ENCODE peak calls at places on chromosome 4, in four cellular contexts. H, T, K and Q are unnamed samples.

GRCh38 chr4:189090174-189090814 is 850.4 kb upstream of the FRG1 start:
- DNase-seq in H (peak), T (no peak), K (no peak), Q (no peak)

GRCh38 chr4:102247041-102247440 is 98.2 kb downstream of the SLC39A8 start:
- DNase-seq in H (peak), T (no peak), K (no peak), Q (no peak)

GRCh38 chr4:3729188-3729884 is 36.8 kb upstream of the ADRA2C start:
- DNase-seq in H (peak), T (no peak), K (no peak), Q (no peak)

GRCh38 chr4:183348706-183349659 is 26.8 kb upstream of the CLDN24 start:
- DNase-seq in H (peak), T (no peak), K (peak), Q (no peak)

GRCh38 chr4:1234811-1235292 is 14.1 kb downstream of the CTBP1 start:
- DNase-seq in H (no peak), T (no peak), K (no peak), Q (peak)

GRCh38 chr4:87117051-87117729 is 103.2 kb downstream of the KLHL8 start:
- DNase-seq in H (no peak), T (no peak), K (no peak), Q (no peak)

GRCh38 chr4:185914583-185915199 is 102.7 kb upstream of the SORBS2 start:
- DNase-seq in H (peak), T (no peak), K (no peak), Q (no peak)

GRCh38 chr4:7393491-7394183 is 41.1 kb downstream of the PSAPL1 start:
- DNase-seq in H (no peak), T (no peak), K (no peak), Q (no peak)

GRCh38 chr4:7391637-7392437 is 42.9 kb downstream of the PSAPL1 start:
- DNase-seq in H (no peak), T (no peak), K (no peak), Q (no peak)

GRCh38 chr4:85677286-85677685 is 202.3 kb downstream of the ARHGAP24 start:
- DNase-seq in H (no peak), T (no peak), K (no peak), Q (no peak)

GRCh38 chr4:105714071-105714521 is 5.5 kb downstream of the GSTCD start:
- DNase-seq in H (no peak), T (no peak), K (no peak), Q (no peak)

GRCh38 chr4:78162821-78163220 is 105.7 kb downstream of the FRAS1 start:
- DNase-seq in H (no peak), T (no peak), K (no peak), Q (no peak)

GRCh38 chr4:1981251-1982055 is 27.3 kb downstream of the NELFA start:
- DNase-seq in H (peak), T (no peak), K (no peak), Q (no peak)

GRCh38 chr4:152780267-152780811 is 585 bp downstream of the ARFIP1 start:
- DNase-seq in H (peak), T (no peak), K (no peak), Q (no peak)

GRCh38 chr4:113327513-113327912 is 278.1 kb downstream of the ANK2 start:
- DNase-seq in H (no peak), T (no peak), K (no peak), Q (no peak)

GRCh38 chr4:184833046-184833838 is 7.5 kb upstream of the ACSL1 start:
- DNase-seq in H (no peak), T (no peak), K (no peak), Q (no peak)

GRCh38 chr4:124019749-124020549 is 623.4 kb downstream of the SPRY1 start:
- DNase-seq in H (no peak), T (no peak), K (no peak), Q (no peak)

GRCh38 chr4:110869114-110869513 is 246.2 kb upstream of the PITX2 start:
- DNase-seq in H (peak), T (no peak), K (no peak), Q (no peak)

GRCh38 chr4:124713213-124713592 is 671 bp upstream of the ANKRD50 start:
- DNase-seq in H (peak), T (peak), K (no peak), Q (peak)

GRCh38 chr4:168688584-168688983 is 191.7 kb downstream of the PALLD start:
- DNase-seq in H (no peak), T (no peak), K (no peak), Q (no peak)

GRCh38 chr4:54661686-54662085 is 3.9 kb downstream of the KIT start:
- DNase-seq in H (peak), T (no peak), K (no peak), Q (no peak)

GRCh38 chr4:83757121-83757621 is 221.3 kb downstream of the GPAT3 start:
- DNase-seq in H (no peak), T (no peak), K (no peak), Q (no peak)

GRCh38 chr4:83071116-83071515 is 36.1 kb downstream of the COPS4 start:
- DNase-seq in H (no peak), T (no peak), K (no peak), Q (no peak)

GRCh38 chr4:68388347-68388746 is 38.5 kb upstream of the YTHDC1 start:
- DNase-seq in H (no peak), T (no peak), K (no peak), Q (no peak)

GRCh38 chr4:5865896-5866599 is 26.8 kb downstream of the CRMP1 start:
- DNase-seq in H (no peak), T (no peak), K (no peak), Q (no peak)

GRCh38 chr4:10108818-10109783 is 7.5 kb downstream of the WDR1 start:
- DNase-seq in H (no peak), T (no peak), K (no peak), Q (no peak)

GRCh38 chr4:109801099-109801789 is 555 bp downstream of the CFI start:
- DNase-seq in H (no peak), T (no peak), K (no peak), Q (no peak)